ENCODE peak calls at places on chromosomes 11 and 22, in seven cellular contexts. H, V, Z, X, Y, T and M are unnamed samples.

GRCh38 chr11:63132985-63133775 is 10.8 kb downstream of the SLC22A24 start:
- DNase-seq in H (no peak), Z (no peak), X (no peak), V (no peak), Y (no peak), T (no peak), M (no peak)

GRCh38 chr11:12683857-12684256 is 9.6 kb downstream of the TEAD1 start:
- DNase-seq in H (no peak), Y (no peak), V (no peak), T (no peak), Z (no peak), X (no peak), M (no peak)

GRCh38 chr11:102564110-102564509 is 33.6 kb upstream of the MMP7 start:
- DNase-seq in V (no peak), Z (no peak), T (no peak), X (no peak), Y (peak), H (no peak), M (no peak)

GRCh38 chr11:119832536-119832935 is 103.5 kb upstream of the NECTIN1 start:
- DNase-seq in T (no peak), X (peak), H (peak), Y (no peak), V (no peak), Z (no peak), M (no peak)

GRCh38 chr11:39628311-39628710 is 1831.1 kb downstream of the LRRC4C start:
- DNase-seq in V (no peak), Y (no peak), H (no peak), X (no peak), Z (no peak), T (no peak), M (no peak)

GRCh38 chr22:47558828-47559700 is 796.6 kb downstream of the TBC1D22A start:
- DNase-seq in Y (no peak), X (no peak), T (no peak), V (no peak), Z (no peak), H (no peak), M (no peak)

GRCh38 chr11:73218106-73218829 is at the start of gene P2RY2:
- DNase-seq in H (no peak), V (peak), T (peak), Z (peak), Y (no peak), X (peak), M (no peak)

GRCh38 chr11:14380947-14381555 is 22.1 kb upstream of the RRAS2 start:
- DNase-seq in Z (peak), H (peak), Y (no peak), X (peak), V (peak), T (peak), M (no peak)